ENCODE peak calls at places on chromosome 14, in four cellular contexts. C is neural crest cell, I is left lung, R is cerebellar cortex. X is an unnamed sample.
A peak's percentile ranks its signal among the peaks of the same experiment; 100 is the strongest.

GRCh38 chr14:89681086-89682018 is 264.3 kb upstream of the FOXN3 start:
- DNase-seq in C (no peak), R (no peak), I (no peak), X (peak; percentile 82)

GRCh38 chr14:24993631-24994030 is 56.3 kb downstream of the STXBP6 start:
- DNase-seq in R (no peak), C (no peak), I (no peak), X (no peak)

GRCh38 chr14:67532998-67533753 is at the start of gene PLEKHH1:
- DNase-seq in I (peak; percentile 93), C (peak; percentile 65), R (peak; percentile 70), X (peak; percentile 92)

GRCh38 chr14:68449565-68450295 is 343.1 kb downstream of the ZFP36L1 start:
- DNase-seq in C (no peak), I (no peak), R (no peak), X (no peak)

GRCh38 chr14:106024983-106025604 is 498.7 kb downstream of the TMEM121 start:
- DNase-seq in R (no peak), I (no peak), C (no peak), X (no peak)

GRCh38 chr14:104599446-104599845 is 5.1 kb downstream of the TMEM179 start:
- DNase-seq in R (no peak), I (peak; percentile 24), C (no peak), X (no peak)

GRCh38 chr14:68462683-68463082 is 330.2 kb downstream of the ZFP36L1 start:
- DNase-seq in I (no peak), C (no peak), R (no peak), X (no peak)

GRCh38 chr14:34874386-34875030 is 652 bp downstream of the BAZ1A start:
- DNase-seq in R (peak; percentile 32), I (peak; percentile 90), C (peak; percentile 50), X (peak; percentile 40)

GRCh38 chr14:36955376-36955775 is 217.0 kb downstream of the SLC25A21 start:
- DNase-seq in I (no peak), R (no peak), C (no peak), X (no peak)

GRCh38 chr14:81449576-81449975 is 49.5 kb upstream of the STON2 start:
- DNase-seq in R (no peak), I (no peak), C (no peak), X (no peak)